ENCODE peak calls at places on chromosomes 6 and 20, in ten cellular contexts. One of them, this sample, is unnamed. For H3K4me1, the result is how much of the 10 kb centered on the place peaks cover.

GRCh38 chr20:18566892-18567738 is at the start of gene SMIM26:
- DNase-seq in IMR-90: peak
- DNase-seq in heart left ventricle: peak
- DNase-seq in A549: peak
- DNase-seq in esophagus muscularis mucosa: peak
- DNase-seq in suprapubic skin: peak
- DNase-seq in body of pancreas: peak
- DNase-seq in adrenal gland: peak
- DNase-seq in K562: peak
- DNase-seq in vagina: peak
- DNase-seq in this sample: peak

GRCh38 chr20:18543932-18544331 is 23.3 kb upstream of the SMIM26 start:
- DNase-seq in IMR-90: no peak
- DNase-seq in heart left ventricle: peak
- DNase-seq in A549: no peak
- DNase-seq in esophagus muscularis mucosa: no peak
- DNase-seq in suprapubic skin: no peak
- DNase-seq in body of pancreas: peak
- DNase-seq in adrenal gland: no peak
- DNase-seq in K562: no peak
- DNase-seq in vagina: no peak
- DNase-seq in this sample: peak

GRCh38 chr6:2579241-2579761 is 171.4 kb downstream of the MYLK4 start:
- DNase-seq in IMR-90: peak
- DNase-seq in heart left ventricle: peak
- DNase-seq in A549: no peak
- DNase-seq in esophagus muscularis mucosa: peak
- DNase-seq in suprapubic skin: no peak
- DNase-seq in body of pancreas: no peak
- DNase-seq in adrenal gland: no peak
- DNase-seq in K562: no peak
- DNase-seq in vagina: no peak
- DNase-seq in this sample: no peak

GRCh38 chr20:3744806-3745685 is 12.6 kb downstream of the HSPA12B start:
- DNase-seq in IMR-90: no peak
- DNase-seq in heart left ventricle: peak
- DNase-seq in A549: peak
- DNase-seq in esophagus muscularis mucosa: no peak
- DNase-seq in suprapubic skin: no peak
- DNase-seq in body of pancreas: peak
- DNase-seq in adrenal gland: peak
- DNase-seq in K562: peak
- DNase-seq in vagina: no peak
- DNase-seq in this sample: peak

GRCh38 chr20:33896509-33896908 is 85.4 kb downstream of the CHMP4B start:
- DNase-seq in IMR-90: peak
- DNase-seq in heart left ventricle: no peak
- DNase-seq in A549: no peak
- DNase-seq in esophagus muscularis mucosa: no peak
- DNase-seq in suprapubic skin: no peak
- DNase-seq in body of pancreas: peak
- DNase-seq in adrenal gland: peak
- DNase-seq in K562: no peak
- DNase-seq in vagina: no peak
- DNase-seq in this sample: peak

GRCh38 chr6:26216015-26216885 is 129.0 kb downstream of the HFE start:
- DNase-seq in IMR-90: peak
- DNase-seq in heart left ventricle: peak
- DNase-seq in A549: no peak
- DNase-seq in esophagus muscularis mucosa: peak
- DNase-seq in suprapubic skin: no peak
- DNase-seq in body of pancreas: no peak
- DNase-seq in adrenal gland: peak
- DNase-seq in K562: peak
- DNase-seq in vagina: no peak
- DNase-seq in this sample: peak

GRCh38 chr6:3913077-3913957 is 64.1 kb downstream of the FAM50B start:
- DNase-seq in IMR-90: peak
- DNase-seq in heart left ventricle: peak
- DNase-seq in A549: peak
- DNase-seq in esophagus muscularis mucosa: no peak
- DNase-seq in suprapubic skin: peak
- DNase-seq in body of pancreas: peak
- DNase-seq in adrenal gland: peak
- DNase-seq in K562: peak
- DNase-seq in vagina: no peak
- DNase-seq in this sample: peak

GRCh38 chr20:18263723-18264122 is 24.6 kb upstream of the ZNF133 start:
- DNase-seq in IMR-90: no peak
- DNase-seq in heart left ventricle: no peak
- DNase-seq in A549: no peak
- DNase-seq in esophagus muscularis mucosa: no peak
- DNase-seq in suprapubic skin: no peak
- DNase-seq in body of pancreas: no peak
- DNase-seq in adrenal gland: no peak
- DNase-seq in K562: no peak
- DNase-seq in vagina: no peak
- DNase-seq in this sample: no peak

GRCh38 chr20:51315390-51315789 is 227.1 kb downstream of the NFATC2 start:
- DNase-seq in IMR-90: no peak
- DNase-seq in heart left ventricle: no peak
- DNase-seq in A549: no peak
- DNase-seq in esophagus muscularis mucosa: no peak
- DNase-seq in suprapubic skin: no peak
- DNase-seq in body of pancreas: no peak
- DNase-seq in adrenal gland: no peak
- DNase-seq in K562: no peak
- DNase-seq in vagina: no peak
- DNase-seq in this sample: no peak

GRCh38 chr6:150191809-150192208 is 49.0 kb downstream of the PPP1R14C start:
- DNase-seq in IMR-90: peak
- DNase-seq in heart left ventricle: no peak
- DNase-seq in A549: no peak
- DNase-seq in esophagus muscularis mucosa: no peak
- DNase-seq in suprapubic skin: no peak
- DNase-seq in body of pancreas: no peak
- DNase-seq in adrenal gland: no peak
- DNase-seq in K562: no peak
- DNase-seq in vagina: no peak
- DNase-seq in this sample: no peak

GRCh38 chr20:1711826-1712601 is 54.4 kb upstream of the SIRPG start:
- DNase-seq in IMR-90: no peak
- DNase-seq in heart left ventricle: no peak
- DNase-seq in A549: no peak
- DNase-seq in esophagus muscularis mucosa: peak
- DNase-seq in suprapubic skin: no peak
- DNase-seq in body of pancreas: no peak
- DNase-seq in adrenal gland: no peak
- DNase-seq in K562: peak
- DNase-seq in vagina: no peak
- DNase-seq in this sample: no peak

DNA sequence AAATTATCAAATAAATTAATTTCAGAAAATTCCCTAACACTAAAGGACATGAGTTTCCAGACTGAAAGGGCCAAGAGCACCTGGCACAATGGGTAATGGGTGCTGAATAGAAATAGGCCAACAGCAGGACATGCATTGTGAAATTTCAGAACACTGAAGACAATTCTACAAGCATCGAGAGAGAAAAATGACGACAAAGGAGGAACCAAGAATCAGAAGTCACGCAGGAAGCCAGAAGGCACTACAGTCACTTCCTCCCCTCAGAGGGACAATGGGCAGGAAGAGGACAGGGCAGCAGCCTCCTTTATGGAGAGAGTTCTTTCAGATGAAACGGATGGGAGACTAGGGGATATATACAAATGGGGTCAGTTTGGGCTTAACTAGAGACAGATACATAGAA is 29.6 kb downstream of the PCNA start:
- DNase-seq in IMR-90: no peak
- DNase-seq in heart left ventricle: no peak
- DNase-seq in A549: no peak
- DNase-seq in esophagus muscularis mucosa: no peak
- DNase-seq in suprapubic skin: no peak
- DNase-seq in body of pancreas: no peak
- DNase-seq in adrenal gland: peak
- DNase-seq in K562: no peak
- DNase-seq in vagina: no peak
- DNase-seq in this sample: no peak
- TF ChIP-seq POLR2A in IMR-90: no peak
- TF ChIP-seq POLR2A in heart left ventricle: peak
- TF ChIP-seq POLR2A in A549: no peak
- TF ChIP-seq POLR2A in esophagus muscularis mucosa: no peak
- TF ChIP-seq POLR2A in suprapubic skin: no peak
- TF ChIP-seq POLR2A in body of pancreas: no peak
- TF ChIP-seq POLR2A in adrenal gland: peak
- TF ChIP-seq POLR2A in K562: no peak
- TF ChIP-seq POLR2A in vagina: no peak
- TF ChIP-seq POLR2A in this sample: peak

GRCh38 chr6:40419881-40420705 is 167.1 kb downstream of the LRFN2 start:
- DNase-seq in IMR-90: no peak
- DNase-seq in heart left ventricle: no peak
- DNase-seq in A549: no peak
- DNase-seq in esophagus muscularis mucosa: no peak
- DNase-seq in suprapubic skin: no peak
- DNase-seq in body of pancreas: no peak
- DNase-seq in adrenal gland: no peak
- DNase-seq in K562: no peak
- DNase-seq in vagina: no peak
- DNase-seq in this sample: no peak
- H3K27ac ChIP-seq in IMR-90: no peak
- H3K27ac ChIP-seq in heart left ventricle: no peak
- H3K27ac ChIP-seq in A549: no peak
- H3K27ac ChIP-seq in esophagus muscularis mucosa: no peak
- H3K27ac ChIP-seq in suprapubic skin: no peak
- H3K27ac ChIP-seq in body of pancreas: no peak
- H3K27ac ChIP-seq in adrenal gland: no peak
- H3K27ac ChIP-seq in K562: no peak
- H3K27ac ChIP-seq in vagina: no peak
- H3K27ac ChIP-seq in this sample: no peak

GRCh38 chr6:152267967-152268845 is 369.0 kb downstream of the SYNE1 start:
- DNase-seq in IMR-90: no peak
- DNase-seq in heart left ventricle: no peak
- DNase-seq in A549: peak
- DNase-seq in esophagus muscularis mucosa: no peak
- DNase-seq in suprapubic skin: no peak
- DNase-seq in body of pancreas: no peak
- DNase-seq in adrenal gland: no peak
- DNase-seq in K562: peak
- DNase-seq in vagina: no peak
- DNase-seq in this sample: no peak
- H3K4me1 ChIP-seq in IMR-90: under half
- H3K4me1 ChIP-seq in heart left ventricle: under half
- H3K4me1 ChIP-seq in A549: under half
- H3K4me1 ChIP-seq in esophagus muscularis mucosa: half or more
- H3K4me1 ChIP-seq in suprapubic skin: under half
- H3K4me1 ChIP-seq in body of pancreas: under half
- H3K4me1 ChIP-seq in adrenal gland: half or more
- H3K4me1 ChIP-seq in K562: under half
- H3K4me1 ChIP-seq in vagina: half or more
- H3K4me1 ChIP-seq in this sample: under half

GRCh38 chr6:154675602-154676088 is 57.6 kb upstream of the SCAF8 start:
- DNase-seq in IMR-90: peak
- DNase-seq in heart left ventricle: peak
- DNase-seq in A549: peak
- DNase-seq in esophagus muscularis mucosa: peak
- DNase-seq in suprapubic skin: peak
- DNase-seq in body of pancreas: peak
- DNase-seq in adrenal gland: peak
- DNase-seq in K562: peak
- DNase-seq in vagina: peak
- DNase-seq in this sample: peak
- TF ChIP-seq POLR2A in IMR-90: peak
- TF ChIP-seq POLR2A in heart left ventricle: no peak
- TF ChIP-seq POLR2A in A549: no peak
- TF ChIP-seq POLR2A in esophagus muscularis mucosa: no peak
- TF ChIP-seq POLR2A in suprapubic skin: no peak
- TF ChIP-seq POLR2A in body of pancreas: no peak
- TF ChIP-seq POLR2A in adrenal gland: no peak
- TF ChIP-seq POLR2A in K562: no peak
- TF ChIP-seq POLR2A in vagina: no peak
- TF ChIP-seq POLR2A in this sample: no peak

GRCh38 chr6:111872521-111873177 is 603 bp downstream of the FYN start:
- DNase-seq in IMR-90: peak
- DNase-seq in heart left ventricle: peak
- DNase-seq in A549: no peak
- DNase-seq in esophagus muscularis mucosa: no peak
- DNase-seq in suprapubic skin: peak
- DNase-seq in body of pancreas: no peak
- DNase-seq in adrenal gland: peak
- DNase-seq in K562: peak
- DNase-seq in vagina: no peak
- DNase-seq in this sample: peak
- H3K27ac ChIP-seq in IMR-90: peak
- H3K27ac ChIP-seq in heart left ventricle: peak
- H3K27ac ChIP-seq in A549: peak
- H3K27ac ChIP-seq in esophagus muscularis mucosa: peak
- H3K27ac ChIP-seq in suprapubic skin: peak
- H3K27ac ChIP-seq in body of pancreas: peak
- H3K27ac ChIP-seq in adrenal gland: no peak
- H3K27ac ChIP-seq in K562: no peak
- H3K27ac ChIP-seq in vagina: peak
- H3K27ac ChIP-seq in this sample: peak

GRCh38 chr6:128024976-128025375 is 124.1 kb upstream of the THEMIS start:
- DNase-seq in IMR-90: no peak
- DNase-seq in heart left ventricle: no peak
- DNase-seq in A549: no peak
- DNase-seq in esophagus muscularis mucosa: no peak
- DNase-seq in suprapubic skin: no peak
- DNase-seq in body of pancreas: no peak
- DNase-seq in adrenal gland: no peak
- DNase-seq in K562: no peak
- DNase-seq in vagina: no peak
- DNase-seq in this sample: no peak
- H3K4me1 ChIP-seq in IMR-90: under half
- H3K4me1 ChIP-seq in heart left ventricle: under half
- H3K4me1 ChIP-seq in A549: under half
- H3K4me1 ChIP-seq in esophagus muscularis mucosa: under half
- H3K4me1 ChIP-seq in suprapubic skin: under half
- H3K4me1 ChIP-seq in body of pancreas: under half
- H3K4me1 ChIP-seq in adrenal gland: under half
- H3K4me1 ChIP-seq in K562: under half
- H3K4me1 ChIP-seq in vagina: under half
- H3K4me1 ChIP-seq in this sample: under half